ENCODE peak calls at places on chromosome 21, in five cellular contexts. Q is cardiac fibroblast, C is heart right ventricle, W is PC-9, R is uterus. K is an unnamed sample.

GRCh38 chr21:29730281-29730680 is 209.5 kb downstream of the GRIK1 start:
- DNase-seq in C (no peak), W (no peak), R (no peak), Q (no peak), K (no peak)

GRCh38 chr21:28975401-28975800 is 17.3 kb downstream of the LTN1 start:
- DNase-seq in W (no peak), C (no peak), R (no peak), Q (peak), K (no peak)

GRCh38 chr21:23664193-23664694 is 1943.0 kb downstream of the MRPL39 start:
- DNase-seq in R (no peak), C (no peak), Q (no peak), W (no peak), K (no peak)

GRCh38 chr21:29017639-29018237 is 1.4 kb downstream of the RWDD2B start:
- DNase-seq in W (no peak), Q (peak), R (no peak), C (no peak), K (no peak)

GRCh38 chr21:39776589-39776988 is 31.6 kb downstream of the IGSF5 start:
- DNase-seq in R (no peak), W (no peak), Q (no peak), C (no peak), K (no peak)

GRCh38 chr21:39637971-39638628 is 25.4 kb downstream of the B3GALT5 start:
- DNase-seq in Q (no peak), C (no peak), W (no peak), R (no peak), K (no peak)

GRCh38 chr21:33258475-33258874 is 7.7 kb upstream of the IL10RB start:
- DNase-seq in C (no peak), Q (no peak), R (no peak), W (no peak), K (no peak)

GRCh38 chr21:25350056-25350455 is 257.2 kb downstream of the MRPL39 start:
- DNase-seq in Q (peak), C (no peak), W (no peak), R (no peak), K (peak)

GRCh38 chr21:33824156-33824941 is 91.3 kb downstream of the ATP5PO start:
- DNase-seq in R (no peak), Q (no peak), C (no peak), W (no peak), K (peak)

GRCh38 chr21:38921511-38922215 is 115.9 kb downstream of the ETS2 start:
- DNase-seq in Q (no peak), W (no peak), C (no peak), R (peak), K (peak)

GRCh38 chr21:33208534-33208933 is 21.2 kb upstream of the IFNAR2 start:
- DNase-seq in R (no peak), W (no peak), Q (no peak), C (no peak), K (no peak)

GRCh38 chr21:46557469-46557868 is 47.4 kb downstream of the S100B start:
- DNase-seq in Q (no peak), R (no peak), C (no peak), W (no peak), K (no peak)

GRCh38 chr21:25934771-25935224 is 200.0 kb downstream of the GABPA start:
- DNase-seq in R (peak), W (peak), Q (peak), C (peak), K (peak)

GRCh38 chr21:25215698-25216384 is 391.4 kb downstream of the MRPL39 start:
- DNase-seq in C (no peak), W (no peak), R (no peak), Q (no peak), K (no peak)

GRCh38 chr21:38970765-38971164 is 165.0 kb downstream of the ETS2 start:
- DNase-seq in C (no peak), R (no peak), Q (no peak), W (no peak), K (no peak)

GRCh38 chr21:34771512-34772028 is 102.8 kb downstream of the CLIC6 start:
- DNase-seq in W (peak), Q (peak), C (no peak), R (no peak), K (no peak)

GRCh38 chr21:46613391-46613790 is 8.5 kb upstream of the S100B start:
- DNase-seq in W (no peak), R (no peak), C (no peak), Q (peak), K (no peak)

GRCh38 chr21:29078884-29079765 is 5.7 kb upstream of the CCT8 start:
- DNase-seq in R (no peak), Q (no peak), W (no peak), C (no peak), K (no peak)

GRCh38 chr21:18840239-18840638 is 436.7 kb upstream of the TMPRSS15 start:
- DNase-seq in W (no peak), R (no peak), Q (peak), C (no peak), K (no peak)

GRCh38 chr21:33236013-33236686 is 6.4 kb downstream of the IFNAR2 start:
- DNase-seq in Q (no peak), C (no peak), W (no peak), R (no peak), K (no peak)

GRCh38 chr21:28974531-28975227 is 18.0 kb downstream of the LTN1 start:
- DNase-seq in W (no peak), C (no peak), Q (no peak), R (no peak), K (no peak)

GRCh38 chr21:39006653-39007417 is 176.4 kb downstream of the PSMG1 start:
- DNase-seq in R (peak), W (no peak), C (peak), Q (peak), K (peak)

GRCh38 chr21:26471116-26471505 is 102.0 kb downstream of the CYYR1 start:
- DNase-seq in W (no peak), Q (no peak), R (no peak), C (no peak), K (no peak)

GRCh38 chr21:32209580-32209979 is 69.3 kb downstream of the MIS18A start:
- DNase-seq in C (no peak), Q (no peak), R (no peak), W (no peak), K (no peak)

GRCh38 chr21:32203877-32204480 is 74.9 kb downstream of the MIS18A start:
- DNase-seq in C (no peak), W (no peak), Q (no peak), R (no peak), K (no peak)

GRCh38 chr21:32207096-32207716 is 71.6 kb downstream of the MIS18A start:
- DNase-seq in C (no peak), Q (no peak), R (no peak), W (no peak), K (no peak)

GRCh38 chr21:32212116-32212515 is 66.7 kb downstream of the MIS18A start:
- DNase-seq in R (no peak), C (no peak), Q (no peak), W (no peak), K (no peak)

DNA sequence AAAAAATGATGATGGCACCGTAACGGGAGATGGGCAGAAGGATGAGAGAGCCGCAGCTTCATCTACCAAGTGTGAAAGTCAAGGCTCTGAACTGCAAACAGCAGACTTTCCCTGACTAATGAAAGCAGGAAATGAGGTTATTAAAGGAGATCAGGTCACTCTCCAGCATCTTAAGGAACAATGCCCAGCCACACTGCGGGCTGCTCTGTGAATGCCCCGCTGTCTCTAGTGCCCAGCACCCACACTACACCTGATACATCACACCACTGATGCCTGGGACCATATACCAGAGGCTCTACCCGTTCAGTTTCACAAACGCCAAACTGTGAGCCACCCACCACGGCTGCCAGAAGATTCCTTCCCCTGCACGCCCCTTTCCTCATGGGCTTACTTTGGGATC is 72.2 kb downstream of the MIS18A start:
- DNase-seq in Q (no peak), C (no peak), R (no peak), W (no peak), K (no peak)
- H3K4me3 ChIP-seq in Q (no peak), C (no peak), R (no peak), W (no peak), K (no peak)

GRCh38 chr21:37224861-37225260 is 42.3 kb downstream of the VPS26C start:
- DNase-seq in W (no peak), R (no peak), Q (no peak), C (no peak), K (no peak)

GRCh38 chr21:37226356-37226920 is 40.7 kb downstream of the VPS26C start:
- DNase-seq in W (no peak), R (no peak), C (no peak), Q (no peak), K (no peak)

GRCh38 chr21:37223804-37224345 is 43.3 kb downstream of the VPS26C start:
- DNase-seq in C (no peak), W (no peak), Q (no peak), R (no peak), K (no peak)

GRCh38 chr21:37227071-37228002 is 39.8 kb downstream of the VPS26C start:
- DNase-seq in R (no peak), W (no peak), C (no peak), Q (no peak), K (no peak)

GRCh38 chr21:37225440-37225839 is 41.7 kb downstream of the VPS26C start:
- DNase-seq in C (no peak), R (no peak), Q (no peak), W (no peak), K (no peak)
- H3K4me3 ChIP-seq in C (no peak), R (no peak), Q (no peak), W (no peak), K (no peak)

GRCh38 chr21:31560479-31560878 is 99.0 kb upstream of the SOD1 start:
- DNase-seq in R (no peak), W (no peak), Q (no peak), C (no peak), K (no peak)
- H3K4me3 ChIP-seq in R (no peak), W (peak), Q (no peak), C (no peak), K (no peak)

GRCh38 chr21:45502006-45502345 is 40.3 kb downstream of the SLC19A1 start:
- DNase-seq in C (no peak), W (no peak), Q (no peak), R (no peak), K (no peak)
- H3K4me3 ChIP-seq in C (no peak), W (no peak), Q (no peak), R (no peak), K (no peak)

DNA sequence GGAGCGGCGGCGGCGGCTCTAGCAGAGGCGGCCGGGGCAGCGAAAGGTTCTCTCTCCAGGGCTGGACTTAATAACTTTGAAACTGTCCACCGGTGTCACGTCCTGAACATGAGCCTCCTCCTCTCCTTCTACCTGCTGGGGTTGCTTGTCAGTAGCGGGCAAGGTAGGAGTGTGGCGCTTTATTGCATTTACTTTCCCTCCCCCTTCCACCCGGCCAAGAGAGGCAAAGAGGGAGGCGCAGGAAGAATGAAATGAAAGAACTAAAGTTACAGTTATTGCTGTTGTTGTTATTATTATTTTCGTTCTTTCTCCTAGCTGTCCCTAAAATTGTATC is 214 bp downstream of the NCAM2 start:
- DNase-seq in R (no peak), W (no peak), Q (no peak), C (no peak), K (no peak)
- H3K4me3 ChIP-seq in R (peak), W (peak), Q (peak), C (no peak), K (peak)

GRCh38 chr21:41952568-41953248 is 1.1 kb downstream of the C2CD2 start:
- DNase-seq in C (no peak), W (no peak), R (no peak), Q (peak), K (peak)
- H3K4me3 ChIP-seq in C (peak), W (peak), R (peak), Q (peak), K (peak)

DNA sequence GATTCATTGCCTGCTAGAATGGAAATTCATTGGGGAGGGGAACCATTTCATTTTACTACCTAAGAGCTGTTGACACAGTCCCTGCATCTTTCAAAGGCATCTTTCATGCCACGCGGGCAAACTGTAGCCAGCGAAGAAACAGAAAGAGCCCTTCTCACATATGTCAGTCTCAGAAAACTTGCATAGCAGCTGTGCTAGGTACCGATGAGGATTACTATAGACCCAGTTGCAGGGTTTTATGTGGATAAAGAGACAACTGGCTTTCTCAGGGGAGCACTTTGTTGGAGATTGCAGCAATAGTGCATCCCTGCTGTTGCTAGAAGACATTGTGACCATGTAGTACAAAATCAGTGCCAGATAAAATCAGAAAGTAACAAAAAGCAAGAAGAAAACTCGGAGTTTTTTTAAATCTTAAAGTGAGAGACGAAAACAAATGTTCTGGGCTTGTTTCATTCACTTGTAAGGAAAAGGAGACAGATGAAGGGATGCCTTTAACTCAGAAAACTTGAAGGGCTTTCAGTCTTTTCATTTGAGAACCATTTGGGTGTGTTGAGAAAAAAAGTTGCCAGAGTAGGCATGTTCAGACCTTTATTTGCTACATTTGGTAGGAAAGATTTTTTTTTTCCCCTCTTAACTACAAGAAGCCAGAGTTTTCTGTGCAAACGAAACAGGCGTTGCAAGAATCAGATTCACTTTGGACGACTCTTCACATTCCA is 804.1 kb downstream of the USP25 start:
- DNase-seq in R (no peak), Q (no peak), C (no peak), W (no peak), K (no peak)
- H3K4me3 ChIP-seq in R (peak), Q (peak), C (no peak), W (no peak), K (no peak)

DNA sequence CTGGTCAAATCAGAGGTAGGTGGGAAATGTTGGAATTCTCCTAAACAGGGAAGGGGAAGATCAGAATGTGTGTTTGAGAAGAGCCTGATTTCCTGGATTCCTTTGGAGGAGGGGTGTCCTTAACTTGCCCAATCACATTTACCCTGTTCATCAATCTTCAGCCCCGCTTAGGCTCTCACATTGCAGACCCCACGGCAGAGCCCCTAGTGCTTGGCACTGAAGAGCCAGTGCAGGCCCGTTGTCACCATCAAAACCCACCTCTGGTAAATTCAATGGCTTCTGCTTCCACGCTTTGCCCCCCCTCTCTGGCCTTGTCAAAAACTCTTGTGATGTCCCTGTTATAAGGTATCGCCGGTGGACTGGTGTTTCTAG is 2.3 kb downstream of the AGPAT3 start:
- DNase-seq in C (no peak), R (no peak), W (no peak), Q (no peak), K (no peak)
- H3K4me3 ChIP-seq in C (no peak), R (no peak), W (peak), Q (no peak), K (no peak)

GRCh38 chr21:14528815-14529214 is 17.3 kb downstream of the SAMSN1 start:
- DNase-seq in R (no peak), W (no peak), Q (no peak), C (no peak), K (no peak)

GRCh38 chr21:14527690-14528652 is 18.1 kb downstream of the SAMSN1 start:
- DNase-seq in R (no peak), Q (peak), W (no peak), C (no peak), K (no peak)

GRCh38 chr21:14526199-14526598 is 19.9 kb downstream of the SAMSN1 start:
- DNase-seq in C (no peak), W (no peak), R (no peak), Q (peak), K (no peak)

GRCh38 chr21:14530574-14530973 is 15.5 kb downstream of the SAMSN1 start:
- DNase-seq in W (no peak), R (no peak), Q (no peak), C (no peak), K (no peak)

DNA sequence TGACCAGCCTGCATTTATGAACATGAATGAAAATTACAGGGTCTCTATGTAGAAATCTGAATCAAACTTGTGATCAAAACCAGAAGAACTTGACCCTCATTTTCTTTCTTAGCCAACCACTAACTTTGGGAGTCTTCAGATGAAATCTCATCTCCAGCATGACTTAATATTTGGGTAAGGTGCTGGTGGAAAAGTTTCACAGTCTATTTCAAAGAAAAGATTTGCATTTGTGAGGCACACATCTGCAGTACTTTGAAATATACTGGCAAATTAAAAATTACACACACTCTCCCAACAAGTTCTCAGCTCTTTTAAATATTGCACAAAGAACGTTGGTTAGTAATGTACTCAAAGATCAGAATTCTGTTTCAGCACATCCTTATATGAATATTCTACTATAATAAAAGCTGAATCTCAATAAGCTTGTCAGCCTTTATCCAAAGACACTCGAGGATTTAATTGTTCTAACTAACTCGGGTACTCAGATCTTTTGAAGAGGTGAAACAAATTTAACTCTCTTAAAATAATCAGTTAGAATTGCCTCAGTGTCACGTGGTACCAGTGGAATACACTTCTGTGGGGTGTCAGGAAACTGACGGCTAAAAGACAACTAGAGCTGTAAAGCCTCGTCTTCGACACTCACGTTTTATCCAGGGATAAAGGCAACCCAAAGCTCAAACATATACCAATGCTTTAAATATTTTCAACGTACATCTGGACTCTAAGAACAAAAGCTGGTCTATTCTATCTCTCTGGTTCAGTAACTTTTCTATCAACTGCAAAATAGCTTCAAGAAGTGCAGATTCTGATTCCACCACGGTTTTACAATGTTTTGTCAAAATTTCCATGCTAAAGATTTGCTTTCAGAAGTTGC is 19.1 kb downstream of the SAMSN1 start:
- DNase-seq in Q (no peak), R (no peak), W (no peak), C (no peak), K (no peak)
- H3K4me3 ChIP-seq in Q (no peak), R (no peak), W (no peak), C (no peak), K (no peak)

GRCh38 chr21:44918581-44919033 is 2.1 kb downstream of the ITGB2 start:
- DNase-seq in C (no peak), Q (no peak), R (no peak), W (no peak), K (no peak)
- H3K4me3 ChIP-seq in C (no peak), Q (no peak), R (no peak), W (no peak), K (no peak)